ENCODE peak calls at places on chromosomes 11 and 22, in six cellular contexts. Z, F, H, B, N and E are unnamed samples.

GRCh38 chr11:18145025-18145424 is 12.7 kb downstream of the MRGPRX3 start:
- DNase-seq in Z (peak), F (no peak), H (peak), B (no peak), N (no peak), E (no peak)

GRCh38 chr11:124115782-124116616 is 749 bp downstream of the VWA5A start:
- DNase-seq in Z (peak), F (no peak), H (no peak), B (no peak), N (no peak), E (no peak)

GRCh38 chr11:34147581-34147980 is 42.2 kb downstream of the NAT10 start:
- DNase-seq in Z (no peak), F (no peak), H (no peak), B (no peak), N (no peak), E (no peak)

GRCh38 chr11:75582461-75582934 is 20.4 kb downstream of the SERPINH1 start:
- DNase-seq in Z (no peak), F (no peak), H (no peak), B (no peak), N (no peak), E (no peak)

GRCh38 chr11:95977534-95978174 is 53.7 kb upstream of the MTMR2 start:
- DNase-seq in Z (peak), F (no peak), H (peak), B (no peak), N (no peak), E (no peak)

GRCh38 chr11:44609028-44609782 is 43.7 kb downstream of the CD82 start:
- DNase-seq in Z (no peak), F (no peak), H (no peak), B (no peak), N (no peak), E (no peak)

GRCh38 chr11:10499452-10500262 is 41.3 kb downstream of the RNF141 start:
- DNase-seq in Z (no peak), F (no peak), H (no peak), B (no peak), N (peak), E (no peak)

GRCh38 chr11:44626645-44627044 is 61.2 kb downstream of the CD82 start:
- DNase-seq in Z (no peak), F (no peak), H (no peak), B (no peak), N (peak), E (no peak)

GRCh38 chr22:23373601-23374000 is 193.3 kb downstream of the BCR start:
- DNase-seq in Z (no peak), F (no peak), H (no peak), B (no peak), N (no peak), E (peak)

GRCh38 chr11:106061249-106061794 is 15.8 kb downstream of the KBTBD3 start:
- DNase-seq in Z (no peak), F (no peak), H (no peak), B (no peak), N (no peak), E (no peak)